ENCODE peak calls at places on chromosomes 11 and 22, in four cellular contexts. M, O, V and U are unnamed samples.

GRCh38 chr11:71962428-71963038 is 33.7 kb downstream of the RNF121 start:
- DNase-seq in M (no peak), O (peak), V (no peak), U (no peak)

GRCh38 chr11:13009476-13009920 is 382 bp downstream of the RASSF10 start:
- DNase-seq in M (no peak), O (no peak), V (no peak), U (peak)

GRCh38 chr11:11845066-11845465 is 3.3 kb downstream of the USP47 start:
- DNase-seq in M (no peak), O (no peak), V (no peak), U (no peak)

GRCh38 chr22:40799008-40799407 is 20.1 kb downstream of the SLC25A17 start:
- DNase-seq in M (no peak), O (no peak), V (no peak), U (no peak)

GRCh38 chr22:44025171-44026065 is 1.3 kb downstream of the PARVB start:
- DNase-seq in M (no peak), O (no peak), V (no peak), U (no peak)

GRCh38 chr11:117823294-117823940 is 1.1 kb downstream of the FXYD2 start:
- DNase-seq in M (peak), O (no peak), V (no peak), U (no peak)

GRCh38 chr11:92941676-92942571 is 27.5 kb upstream of the MTNR1B start:
- DNase-seq in M (peak), O (peak), V (no peak), U (peak)

GRCh38 chr11:111652184-111652583 is 49.9 kb downstream of the SIK2 start:
- DNase-seq in M (no peak), O (peak), V (peak), U (no peak)

GRCh38 chr22:27105142-27106025 is 448.0 kb downstream of the MIAT start:
- DNase-seq in M (no peak), O (peak), V (peak), U (no peak)

GRCh38 chr11:7595016-7595869 is 78.1 kb downstream of the CYB5R2 start:
- DNase-seq in M (peak), O (no peak), V (no peak), U (no peak)

GRCh38 chr11:77207019-77207485 is 79.0 kb downstream of the MYO7A start:
- DNase-seq in M (no peak), O (no peak), V (no peak), U (no peak)

GRCh38 chr11:101862410-101863233 is 52.2 kb upstream of the CEP126 start:
- DNase-seq in M (peak), O (peak), V (no peak), U (no peak)